ENCODE peak calls at places on chromosome 17, in seven cellular contexts. One of them, this sample, is unnamed.
A peak's percentile ranks its signal among the peaks of the same experiment; 100 is the strongest.

GRCh38 chr17:72488542-72489272 is 367.9 kb downstream of the SOX9 start:
- DNase-seq in endodermal cell: peak; percentile 36
- DNase-seq in tibial artery: peak; percentile 12
- DNase-seq in pancreas: no peak
- DNase-seq in GM23338: no peak
- DNase-seq in lower lobe of right lung: no peak
- DNase-seq in body of pancreas: peak; percentile 42
- DNase-seq in this sample: no peak

GRCh38 chr17:5971969-5972368 is 98.2 kb upstream of the WSCD1 start:
- DNase-seq in endodermal cell: peak; percentile 86
- DNase-seq in tibial artery: no peak
- DNase-seq in pancreas: no peak
- DNase-seq in GM23338: no peak
- DNase-seq in lower lobe of right lung: no peak
- DNase-seq in body of pancreas: no peak
- DNase-seq in this sample: no peak

GRCh38 chr17:27247071-27247957 is 46.6 kb upstream of the WSB1 start:
- DNase-seq in endodermal cell: no peak
- DNase-seq in tibial artery: peak; percentile 82
- DNase-seq in pancreas: peak; percentile 42
- DNase-seq in GM23338: no peak
- DNase-seq in lower lobe of right lung: peak; percentile 77
- DNase-seq in body of pancreas: peak; percentile 80
- DNase-seq in this sample: no peak

GRCh38 chr17:17127730-17128291 is 78.3 kb downstream of the PLD6 start:
- DNase-seq in endodermal cell: no peak
- DNase-seq in tibial artery: no peak
- DNase-seq in pancreas: no peak
- DNase-seq in GM23338: no peak
- DNase-seq in lower lobe of right lung: peak; percentile 61
- DNase-seq in body of pancreas: no peak
- DNase-seq in this sample: no peak

GRCh38 chr17:44097110-44097810 is 26.2 kb downstream of the HDAC5 start:
- DNase-seq in endodermal cell: no peak
- DNase-seq in tibial artery: no peak
- DNase-seq in pancreas: no peak
- DNase-seq in GM23338: no peak
- DNase-seq in lower lobe of right lung: no peak
- DNase-seq in body of pancreas: peak; percentile 55
- DNase-seq in this sample: no peak

GRCh38 chr17:80503921-80504320 is 27.5 kb upstream of the NPTX1 start:
- DNase-seq in endodermal cell: no peak
- DNase-seq in tibial artery: no peak
- DNase-seq in pancreas: no peak
- DNase-seq in GM23338: no peak
- DNase-seq in lower lobe of right lung: no peak
- DNase-seq in body of pancreas: no peak
- DNase-seq in this sample: no peak

GRCh38 chr17:51044964-51045363 is 75.7 kb downstream of the SPAG9 start:
- DNase-seq in endodermal cell: peak; percentile 62
- DNase-seq in tibial artery: no peak
- DNase-seq in pancreas: no peak
- DNase-seq in GM23338: no peak
- DNase-seq in lower lobe of right lung: no peak
- DNase-seq in body of pancreas: no peak
- DNase-seq in this sample: no peak

GRCh38 chr17:36608794-36609497 is 7.6 kb downstream of the MRM1 start:
- DNase-seq in endodermal cell: peak; percentile 90
- DNase-seq in tibial artery: no peak
- DNase-seq in pancreas: no peak
- DNase-seq in GM23338: peak; percentile 76
- DNase-seq in lower lobe of right lung: peak; percentile 50
- DNase-seq in body of pancreas: peak; percentile 29
- DNase-seq in this sample: no peak

GRCh38 chr17:47950448-47950847 is 7.2 kb downstream of the PRR15L start:
- DNase-seq in endodermal cell: no peak
- DNase-seq in tibial artery: no peak
- DNase-seq in pancreas: peak; percentile 66
- DNase-seq in GM23338: no peak
- DNase-seq in lower lobe of right lung: no peak
- DNase-seq in body of pancreas: peak; percentile 75
- DNase-seq in this sample: no peak

GRCh38 chr17:73773702-73774101 is 129.5 kb upstream of the SDK2 start:
- DNase-seq in endodermal cell: no peak
- DNase-seq in tibial artery: no peak
- DNase-seq in pancreas: no peak
- DNase-seq in GM23338: no peak
- DNase-seq in lower lobe of right lung: no peak
- DNase-seq in body of pancreas: no peak
- DNase-seq in this sample: no peak

GRCh38 chr17:2172447-2172938 is 117.6 kb downstream of the HIC1 start:
- DNase-seq in endodermal cell: no peak
- DNase-seq in tibial artery: no peak
- DNase-seq in pancreas: peak; percentile 46
- DNase-seq in GM23338: no peak
- DNase-seq in lower lobe of right lung: no peak
- DNase-seq in body of pancreas: peak; percentile 72
- DNase-seq in this sample: peak; percentile 40

GRCh38 chr17:3732171-3732570 is 8.5 kb downstream of the HASPIN start:
- DNase-seq in endodermal cell: peak; percentile 73
- DNase-seq in tibial artery: no peak
- DNase-seq in pancreas: no peak
- DNase-seq in GM23338: no peak
- DNase-seq in lower lobe of right lung: no peak
- DNase-seq in body of pancreas: no peak
- DNase-seq in this sample: no peak

GRCh38 chr17:58703137-58703846 is 10.9 kb downstream of the RAD51C start:
- DNase-seq in endodermal cell: no peak
- DNase-seq in tibial artery: no peak
- DNase-seq in pancreas: no peak
- DNase-seq in GM23338: no peak
- DNase-seq in lower lobe of right lung: no peak
- DNase-seq in body of pancreas: no peak
- DNase-seq in this sample: no peak

GRCh38 chr17:67891481-67892119 is 66.3 kb downstream of the BPTF start:
- DNase-seq in endodermal cell: no peak
- DNase-seq in tibial artery: no peak
- DNase-seq in pancreas: no peak
- DNase-seq in GM23338: peak; percentile 22
- DNase-seq in lower lobe of right lung: no peak
- DNase-seq in body of pancreas: peak; percentile 23
- DNase-seq in this sample: no peak
- TF ChIP-seq CTCF in endodermal cell: peak; percentile 47
- TF ChIP-seq CTCF in tibial artery: no peak
- TF ChIP-seq CTCF in pancreas: no peak
- TF ChIP-seq CTCF in GM23338: peak; percentile 31
- TF ChIP-seq CTCF in lower lobe of right lung: peak; percentile 25
- TF ChIP-seq CTCF in body of pancreas: peak; percentile 23
- TF ChIP-seq CTCF in this sample: no peak

GRCh38 chr17:76645481-76645880 is 1.9 kb upstream of the ST6GALNAC1 start:
- DNase-seq in endodermal cell: no peak
- DNase-seq in tibial artery: no peak
- DNase-seq in pancreas: no peak
- DNase-seq in GM23338: no peak
- DNase-seq in lower lobe of right lung: no peak
- DNase-seq in body of pancreas: peak; percentile 29
- DNase-seq in this sample: peak; percentile 43
- H3K4me3 ChIP-seq in endodermal cell: no peak overlapping the region
- H3K4me3 ChIP-seq in tibial artery: no peak overlapping the region
- H3K4me3 ChIP-seq in pancreas: no peak overlapping the region
- H3K4me3 ChIP-seq in GM23338: no peak overlapping the region
- H3K4me3 ChIP-seq in lower lobe of right lung: peak overlapping the region; percentile 4
- H3K4me3 ChIP-seq in body of pancreas: no peak overlapping the region
- H3K4me3 ChIP-seq in this sample: no peak overlapping the region

DNA sequence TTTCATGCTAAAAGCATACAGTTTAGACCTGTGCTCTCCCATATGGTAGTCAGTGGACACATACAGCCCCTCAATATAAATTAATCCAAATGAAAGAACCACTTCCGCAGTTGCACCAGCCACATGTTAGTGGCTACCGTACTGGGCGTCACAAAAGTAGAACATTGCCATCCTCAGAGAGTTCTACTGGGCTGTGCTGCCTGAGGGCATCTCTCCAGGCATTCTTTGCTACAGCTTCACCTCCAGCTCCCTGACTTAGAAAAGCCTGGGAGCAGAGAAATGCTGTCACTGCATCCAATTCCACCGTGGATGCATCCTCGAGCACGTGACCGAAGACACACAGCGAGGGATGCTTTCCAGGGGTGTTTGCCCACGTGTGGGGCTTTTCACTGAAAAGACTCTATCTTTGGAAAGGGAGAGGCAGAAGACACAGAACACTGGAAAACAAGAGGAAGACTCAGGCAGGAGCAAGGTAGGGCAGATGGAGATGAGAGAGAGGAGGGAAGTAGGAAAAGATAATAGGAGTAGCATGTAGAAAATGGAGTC is 86.4 kb downstream of the GAS7 start:
- DNase-seq in endodermal cell: no peak
- DNase-seq in tibial artery: no peak
- DNase-seq in pancreas: no peak
- DNase-seq in GM23338: no peak
- DNase-seq in lower lobe of right lung: no peak
- DNase-seq in body of pancreas: no peak
- DNase-seq in this sample: no peak
- H3K4me1 ChIP-seq in endodermal cell: no peaks in the 10 kb centered on the region
- H3K4me1 ChIP-seq in tibial artery: peaks cover 14% of the 10 kb centered on the region
- H3K4me1 ChIP-seq in pancreas: no peaks in the 10 kb centered on the region
- H3K4me1 ChIP-seq in GM23338: peaks cover 1% of the 10 kb centered on the region
- H3K4me1 ChIP-seq in lower lobe of right lung: peaks cover 31% of the 10 kb centered on the region
- H3K4me1 ChIP-seq in body of pancreas: peaks cover 15% of the 10 kb centered on the region
- H3K4me1 ChIP-seq in this sample: peaks cover 12% of the 10 kb centered on the region

GRCh38 chr17:38728290-38728831 is 1.8 kb upstream of the CISD3 start:
- DNase-seq in endodermal cell: no peak
- DNase-seq in tibial artery: no peak
- DNase-seq in pancreas: peak; percentile 37
- DNase-seq in GM23338: no peak
- DNase-seq in lower lobe of right lung: no peak
- DNase-seq in body of pancreas: no peak
- DNase-seq in this sample: no peak

GRCh38 chr17:38727661-38728220 is 2.4 kb upstream of the CISD3 start:
- DNase-seq in endodermal cell: no peak
- DNase-seq in tibial artery: no peak
- DNase-seq in pancreas: no peak
- DNase-seq in GM23338: no peak
- DNase-seq in lower lobe of right lung: no peak
- DNase-seq in body of pancreas: no peak
- DNase-seq in this sample: no peak

GRCh38 chr17:38729886-38730525 is at the start of gene CISD3:
- DNase-seq in endodermal cell: peak; percentile 92
- DNase-seq in tibial artery: peak; percentile 91
- DNase-seq in pancreas: peak; percentile 92
- DNase-seq in GM23338: peak; percentile 90
- DNase-seq in lower lobe of right lung: peak; percentile 92
- DNase-seq in body of pancreas: peak; percentile 90
- DNase-seq in this sample: peak; percentile 90

GRCh38 chr17:38730526-38731379 is 612 bp downstream of the CISD3 start:
- DNase-seq in endodermal cell: peak; percentile 88
- DNase-seq in tibial artery: peak; percentile 91
- DNase-seq in pancreas: peak; percentile 94
- DNase-seq in GM23338: peak; percentile 69
- DNase-seq in lower lobe of right lung: peak; percentile 91
- DNase-seq in body of pancreas: peak; percentile 97
- DNase-seq in this sample: peak; percentile 88

DNA sequence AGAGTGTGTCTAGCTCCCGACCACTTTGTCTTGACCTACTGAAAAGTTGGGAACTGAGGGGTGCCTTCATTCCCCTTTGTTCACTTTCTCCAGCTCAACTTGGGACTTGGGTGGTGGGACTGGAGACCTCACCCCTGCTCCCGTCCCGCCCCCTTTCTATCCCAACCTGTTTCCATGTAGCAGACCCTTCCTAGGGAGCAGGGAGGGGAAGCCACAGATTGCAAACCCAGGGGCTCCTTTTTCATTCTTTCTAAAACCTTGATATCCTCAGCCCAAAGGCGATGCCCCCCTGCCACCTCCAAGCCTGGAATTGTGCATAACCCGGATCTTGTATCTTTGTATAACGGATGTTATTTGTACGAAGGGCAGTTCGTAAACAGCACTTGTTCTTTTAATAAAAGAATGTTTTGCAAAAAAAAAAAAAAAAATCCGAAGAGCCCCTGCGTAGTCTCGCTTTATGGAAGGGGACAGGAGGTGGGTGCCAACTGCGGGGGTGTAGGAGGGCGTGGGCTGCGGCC is 714 bp upstream of the CISD3 start:
- DNase-seq in endodermal cell: no peak
- DNase-seq in tibial artery: no peak
- DNase-seq in pancreas: no peak
- DNase-seq in GM23338: no peak
- DNase-seq in lower lobe of right lung: no peak
- DNase-seq in body of pancreas: no peak
- DNase-seq in this sample: no peak
- TF ChIP-seq CTCF in endodermal cell: no peak
- TF ChIP-seq CTCF in tibial artery: no peak
- TF ChIP-seq CTCF in pancreas: no peak
- TF ChIP-seq CTCF in GM23338: no peak
- TF ChIP-seq CTCF in lower lobe of right lung: no peak
- TF ChIP-seq CTCF in body of pancreas: no peak
- TF ChIP-seq CTCF in this sample: no peak

DNA sequence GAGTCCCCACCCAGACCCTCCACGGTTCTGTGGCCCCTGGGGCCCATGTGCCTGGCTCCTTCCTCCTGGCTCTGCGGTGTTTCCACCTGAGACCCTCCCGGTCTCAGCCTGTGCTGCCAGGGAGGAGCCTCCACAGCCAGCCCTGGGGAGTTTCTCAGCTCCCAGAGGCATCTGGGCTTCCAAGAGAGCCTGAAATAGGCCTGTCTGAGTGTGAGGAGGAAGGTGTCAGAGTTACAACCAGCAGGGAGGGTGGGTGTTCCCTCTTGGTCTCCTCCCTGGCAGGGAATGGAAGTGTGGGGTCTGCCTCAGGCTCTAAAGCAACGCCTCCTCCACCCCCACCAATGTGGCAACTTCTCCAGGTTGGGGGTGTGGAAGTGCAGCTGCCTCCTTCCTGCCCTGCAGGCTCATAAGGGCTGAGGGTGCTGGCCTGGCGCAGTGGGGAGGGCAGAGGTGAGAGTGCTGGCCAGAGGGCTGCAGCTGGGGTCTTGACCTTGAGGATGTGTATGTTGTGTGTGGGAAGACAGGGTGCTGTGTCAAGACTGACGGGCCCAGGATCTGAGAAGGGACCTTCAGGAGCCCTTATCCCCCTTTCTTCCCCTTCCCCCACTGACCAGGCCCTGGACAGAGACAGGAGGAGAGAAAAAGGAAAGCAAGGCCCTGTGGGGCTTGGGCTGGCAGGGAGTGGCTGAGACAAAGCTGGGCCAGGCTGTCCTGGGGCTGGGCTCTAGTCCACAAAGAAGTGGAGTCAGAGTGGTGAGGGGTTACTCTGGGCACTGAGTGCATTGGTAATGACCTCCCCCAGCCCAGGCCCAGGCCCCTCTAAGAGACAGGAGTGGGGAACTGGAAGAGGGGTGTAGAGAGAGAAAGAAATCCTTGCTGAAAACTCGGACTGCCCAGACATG is 2.4 kb downstream of the CYGB start:
- DNase-seq in endodermal cell: no peak
- DNase-seq in tibial artery: no peak
- DNase-seq in pancreas: no peak
- DNase-seq in GM23338: no peak
- DNase-seq in lower lobe of right lung: no peak
- DNase-seq in body of pancreas: no peak
- DNase-seq in this sample: no peak
- H3K4me3 ChIP-seq in endodermal cell: no peak overlapping the region
- H3K4me3 ChIP-seq in tibial artery: no peak overlapping the region
- H3K4me3 ChIP-seq in pancreas: no peak overlapping the region
- H3K4me3 ChIP-seq in GM23338: no peak overlapping the region
- H3K4me3 ChIP-seq in lower lobe of right lung: no peak overlapping the region
- H3K4me3 ChIP-seq in body of pancreas: no peak overlapping the region
- H3K4me3 ChIP-seq in this sample: no peak overlapping the region